ENCODE peak calls at places on chromosomes 4 and X, in four cellular contexts. T, P, Q and C are unnamed samples. For H3K4me1 and H3K27me3, the result is how much of the 10 kb centered on the place peaks cover.

GRCh38 chr4:54661686-54662085 is 3.9 kb downstream of the KIT start:
- DNase-seq in P (no peak), T (no peak), Q (no peak), C (no peak)

GRCh38 chr4:61540944-61541343 is 340.8 kb downstream of the ADGRL3 start:
- DNase-seq in T (no peak), Q (no peak), P (no peak), C (peak)

GRCh38 chr4:84814100-84814750 is 152.3 kb downstream of the WDFY3 start:
- DNase-seq in Q (no peak), P (no peak), T (peak), C (peak)

GRCh38 chrX:44871114-44871645 is 1.8 kb upstream of the KDM6A start:
- DNase-seq in P (peak), Q (no peak), T (no peak), C (no peak)

GRCh38 chr4:130563185-130563890 is 1467.4 kb downstream of the C4orf33 start:
- DNase-seq in P (peak), T (peak), Q (no peak), C (peak)

GRCh38 chr4:1167244-1167949 is 5.0 kb downstream of the SPON2 start:
- DNase-seq in Q (peak), P (peak), T (peak), C (peak)

GRCh38 chr4:183335369-183335940 is 13.2 kb upstream of the CLDN24 start:
- DNase-seq in T (peak), P (no peak), Q (no peak), C (no peak)

GRCh38 chrX:153853902-153854267 is 23.5 kb upstream of the PDZD4 start:
- DNase-seq in P (no peak), Q (no peak), T (no peak), C (no peak)

GRCh38 chr4:121690001-121690400 is 6.8 kb downstream of the ANXA5 start:
- DNase-seq in T (peak), P (no peak), Q (no peak), C (no peak)

GRCh38 chrX:15849555-15849954 is 5.1 kb downstream of the AP1S2 start:
- DNase-seq in Q (no peak), T (no peak), P (no peak), C (no peak)

GRCh38 chrX:53284684-53285447 is 3.5 kb upstream of the IQSEC2 start:
- DNase-seq in Q (peak), T (peak), P (no peak), C (peak)

GRCh38 chr4:38279077-38279476 is 318.9 kb downstream of the PTTG2 start:
- DNase-seq in P (no peak), T (no peak), Q (no peak), C (peak)

GRCh38 chrX:41350976-41351569 is 17.1 kb downstream of the DDX3X start:
- DNase-seq in T (no peak), P (no peak), Q (no peak), C (no peak)

GRCh38 chr4:52824603-52825310 is 37.4 kb upstream of the RASL11B start:
- DNase-seq in Q (no peak), P (peak), T (no peak), C (peak)

GRCh38 chrX:23483396-23483795 is 148.7 kb downstream of the PTCHD1 start:
- DNase-seq in P (no peak), Q (no peak), T (no peak), C (no peak)

GRCh38 chrX:109927663-109928273 is 75.1 kb upstream of the TMEM164 start:
- DNase-seq in T (no peak), Q (no peak), P (no peak), C (no peak)

GRCh38 chrX:103540145-103540544 is 20.9 kb upstream of the RAB40A start:
- DNase-seq in Q (no peak), T (no peak), P (no peak), C (no peak)

GRCh38 chrX:76555816-76556215 is 128.3 kb downstream of the MAGEE1 start:
- DNase-seq in Q (no peak), T (no peak), P (no peak), C (no peak)

GRCh38 chr4:186029731-186030421 is 39.1 kb upstream of the TLR3 start:
- DNase-seq in T (peak), P (peak), Q (no peak), C (no peak)

GRCh38 chr4:159764343-159764952 is 661.6 kb downstream of the RAPGEF2 start:
- DNase-seq in T (peak), P (no peak), Q (no peak), C (peak)

GRCh38 chr4:110611968-110612447 is 10.9 kb downstream of the PITX2 start:
- DNase-seq in P (no peak), T (no peak), Q (no peak), C (no peak)

GRCh38 chrX:131289527-131289926 is 421 bp upstream of the IGSF1 start:
- DNase-seq in P (no peak), T (no peak), Q (no peak), C (no peak)

GRCh38 chr4:106763044-106763443 is 273.1 kb downstream of the DKK2 start:
- DNase-seq in P (no peak), T (no peak), Q (no peak), C (no peak)

GRCh38 chr4:87130985-87131753 is 89.2 kb downstream of the KLHL8 start:
- DNase-seq in Q (no peak), P (no peak), T (no peak), C (no peak)

GRCh38 chr4:57037982-57038604 is 59.4 kb downstream of the POLR2B start:
- DNase-seq in P (no peak), T (peak), Q (no peak), C (peak)

DNA sequence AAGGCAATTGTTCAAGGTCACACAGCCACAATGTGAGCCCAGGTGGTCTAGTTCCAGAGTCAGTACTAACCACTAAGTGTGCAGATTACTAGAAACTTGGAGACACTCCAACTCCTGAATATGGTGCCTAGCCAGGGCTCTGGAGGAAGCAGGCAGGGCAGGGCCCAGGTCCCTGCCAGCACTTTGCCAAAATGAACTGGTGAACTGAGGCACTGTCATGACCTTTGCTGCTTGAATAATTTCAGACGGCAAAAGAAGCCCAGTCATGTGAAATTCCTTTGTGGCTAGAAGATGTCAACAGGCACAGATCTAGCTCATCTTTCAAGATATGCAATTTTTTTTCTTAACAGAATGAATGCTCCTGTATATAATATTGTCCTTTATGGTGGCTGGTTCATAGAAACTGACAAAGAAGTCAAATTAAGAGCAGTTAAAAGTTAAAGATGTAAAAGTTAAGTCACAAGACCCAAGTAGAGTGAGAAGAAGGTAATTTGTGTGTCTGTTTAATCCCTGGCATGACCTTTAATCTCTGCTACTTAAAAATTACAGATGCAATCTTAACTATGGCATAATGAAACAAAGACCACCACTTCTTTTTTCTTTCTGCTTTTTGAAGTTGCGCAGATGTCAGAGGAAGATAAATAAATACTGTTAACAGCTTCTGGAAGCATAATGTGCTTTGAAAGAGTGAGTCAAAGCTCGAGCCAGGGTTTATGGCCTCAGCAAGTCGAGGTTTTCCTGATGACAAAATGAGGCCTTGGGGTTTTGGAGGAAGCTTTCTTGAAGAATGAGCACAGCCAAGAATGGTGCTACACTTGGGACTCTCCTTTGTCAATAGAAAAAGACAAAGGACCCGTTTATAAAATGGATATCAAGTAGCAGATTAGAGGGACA is 54.1 kb downstream of the SHROOM3 start:
- DNase-seq in P (no peak), Q (no peak), T (peak), C (no peak)
- H3K4me1 ChIP-seq in P (under half), Q (under half), T (under half), C (under half)

GRCh38 chr4:71113294-71113693 is 119.8 kb downstream of the DCK start:
- DNase-seq in P (no peak), T (no peak), Q (no peak), C (no peak)

GRCh38 chr4:71107732-71108131 is 114.3 kb downstream of the DCK start:
- DNase-seq in Q (no peak), P (no peak), T (no peak), C (no peak)

DNA sequence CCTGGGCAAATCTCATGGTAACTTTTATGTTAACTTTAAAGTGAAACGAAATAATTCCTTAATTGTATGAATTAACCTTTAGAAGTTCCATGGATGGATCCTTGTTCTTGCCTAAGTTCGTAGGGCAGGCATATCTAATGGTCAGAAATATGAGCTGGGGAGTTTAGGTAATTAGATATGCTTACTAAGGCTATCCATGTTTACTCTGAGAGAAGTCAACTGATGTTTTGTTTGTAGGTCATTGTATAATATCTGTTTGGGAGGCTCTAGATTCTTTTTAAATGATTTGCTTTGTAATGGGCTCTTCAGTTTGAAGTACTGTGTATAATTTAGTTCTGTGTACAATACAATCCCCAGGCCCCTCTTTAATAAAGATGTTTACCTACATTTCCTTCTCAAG is 117.0 kb downstream of the DCK start:
- DNase-seq in P (no peak), T (no peak), Q (no peak), C (no peak)
- H3K27me3 ChIP-seq in P (under half), T (under half), Q (under half), C (under half)

GRCh38 chr4:142402156-142402555 is 443.9 kb downstream of the INPP4B start:
- DNase-seq in T (peak), Q (no peak), P (no peak), C (no peak)
- H3K4me1 ChIP-seq in T (under half), Q (under half), P (under half), C (under half)

GRCh38 chr4:152434011-152434410 is 101.9 kb downstream of the FBXW7 start:
- DNase-seq in Q (no peak), P (no peak), T (no peak), C (no peak)
- H3K27me3 ChIP-seq in Q (under half), P (under half), T (under half), C (under half)

GRCh38 chr4:139916041-139916440 is 237.9 kb downstream of the MAML3 start:
- DNase-seq in T (no peak), P (no peak), Q (no peak), C (no peak)
- H3K4me1 ChIP-seq in T (under half), P (under half), Q (under half), C (under half)

GRCh38 chr4:41744572-41745291 is 3.8 kb downstream of the PHOX2B start:
- DNase-seq in P (no peak), Q (no peak), T (no peak), C (no peak)
- H3K27me3 ChIP-seq in P (half or more), Q (under half), T (under half), C (under half)